ENCODE peak calls at places on chromosomes 13 and 19, in seven cellular contexts. W is EH; Y is left colon; J is C1 segment of cervical spinal cord; N is CD4-positive, alpha-beta T cell; K is iPS-NIHi11; T is AG09319. B is an unnamed sample.

GRCh38 chr19:5397804-5398692 is 57.2 kb upstream of the ZNRF4 start:
- DNase-seq in J (no peak), N (no peak), W (peak; percentile 26), T (no peak), Y (no peak), K (peak; percentile 89), B (peak; percentile 55)

GRCh38 chr13:28423010-28423409 is 71.9 kb downstream of the FLT1 start:
- DNase-seq in N (no peak), J (peak; percentile 23), K (no peak), W (no peak), Y (no peak), T (no peak), B (no peak)

GRCh38 chr13:28314879-28315278 is 176.5 kb downstream of the PAN3 start:
- DNase-seq in W (no peak), N (no peak), K (no peak), T (no peak), Y (no peak), J (no peak), B (no peak)

GRCh38 chr13:105464249-105464648 is 1071.2 kb downstream of the EFNB2 start:
- DNase-seq in K (no peak), J (no peak), W (peak; percentile 2), T (no peak), N (no peak), Y (no peak), B (no peak)

GRCh38 chr13:41981961-41982723 is 21.2 kb upstream of the VWA8 start:
- DNase-seq in K (no peak), Y (no peak), W (no peak), N (no peak), J (no peak), T (no peak), B (no peak)

GRCh38 chr19:38912600-38913514 is 871 bp upstream of the CCER2 start:
- DNase-seq in N (no peak), K (no peak), W (no peak), T (no peak), J (no peak), Y (no peak), B (no peak)

GRCh38 chr19:38317104-38317612 is 1.4 kb upstream of the YIF1B start:
- DNase-seq in N (no peak), T (no peak), J (no peak), W (no peak), K (no peak), Y (no peak), B (no peak)

GRCh38 chr19:34319785-34320184 is 45.2 kb upstream of the GPI start:
- DNase-seq in K (no peak), Y (no peak), W (no peak), J (no peak), T (no peak), N (no peak), B (no peak)

GRCh38 chr19:45643927-45644771 is 5.0 kb upstream of the EML2 start:
- DNase-seq in N (no peak), Y (no peak), W (no peak), T (no peak), J (no peak), K (no peak), B (no peak)

GRCh38 chr19:19334989-19335344 is 14.3 kb downstream of the MAU2 start:
- DNase-seq in J (no peak), T (no peak), N (no peak), W (no peak), Y (no peak), K (no peak), B (no peak)

GRCh38 chr19:4922530-4923378 is 13.5 kb downstream of the UHRF1 start:
- DNase-seq in K (no peak), W (no peak), T (no peak), Y (no peak), N (no peak), J (no peak), B (no peak)

GRCh38 chr19:44723952-44724319 is 24.6 kb upstream of the BCL3 start:
- DNase-seq in K (peak; percentile 88), T (no peak), W (peak; percentile 84), J (peak; percentile 9), Y (peak; percentile 82), N (peak; percentile 57), B (peak; percentile 89)

GRCh38 chr13:95246292-95247082 is 54.8 kb downstream of the ABCC4 start:
- DNase-seq in N (no peak), W (no peak), J (no peak), Y (no peak), K (no peak), T (no peak), B (no peak)

GRCh38 chr19:869245-870177 is 10.0 kb downstream of the CFD start:
- DNase-seq in K (no peak), W (peak; percentile 97), Y (peak; percentile 69), N (no peak), T (peak; percentile 85), J (no peak), B (no peak)

GRCh38 chr13:99982021-99982740 is 597 bp downstream of the ZIC2 start:
- DNase-seq in Y (no peak), W (peak; percentile 28), K (no peak), J (no peak), T (no peak), N (no peak), B (no peak)

GRCh38 chr13:33112745-33113144 is 96.5 kb downstream of the KL start:
- DNase-seq in J (no peak), K (no peak), T (no peak), W (peak; percentile 63), Y (no peak), N (no peak), B (no peak)

GRCh38 chr19:29482855-29483640 is 42.7 kb upstream of the VSTM2B start:
- DNase-seq in Y (no peak), T (no peak), J (no peak), N (no peak), W (no peak), K (no peak), B (no peak)

GRCh38 chr19:862529-863304 is 3.3 kb downstream of the CFD start:
- DNase-seq in K (peak; percentile 83), Y (peak; percentile 78), J (no peak), T (no peak), W (peak; percentile 70), N (peak; percentile 82), B (peak; percentile 94)

GRCh38 chr19:8397746-8398721 is 7.9 kb downstream of the RAB11B start:
- DNase-seq in K (no peak), Y (no peak), J (no peak), W (peak; percentile 13), T (no peak), N (no peak), B (no peak)

GRCh38 chr19:47232422-47233211 is 1.6 kb upstream of the BBC3 start:
- DNase-seq in N (no peak), J (no peak), K (no peak), T (no peak), W (peak; percentile 85), Y (peak; percentile 62), B (no peak)

GRCh38 chr19:10399878-10400277 is 3.5 kb downstream of the CDC37 start:
- DNase-seq in T (no peak), K (no peak), W (no peak), N (no peak), J (no peak), Y (no peak), B (no peak)

GRCh38 chr13:25037057-25037813 is 58.7 kb upstream of the PABPC3 start:
- DNase-seq in T (peak; percentile 38), W (peak; percentile 67), K (peak; percentile 58), Y (no peak), J (no peak), N (peak; percentile 9), B (peak; percentile 55)

GRCh38 chr13:104779311-104779710 is 1713.1 kb upstream of the SLC10A2 start:
- DNase-seq in T (no peak), J (no peak), W (no peak), N (no peak), Y (no peak), K (peak; percentile 41), B (peak; percentile 22)

GRCh38 chr13:97630725-97631124 is 196.8 kb downstream of the RAP2A start:
- DNase-seq in W (no peak), J (no peak), K (no peak), N (no peak), Y (no peak), T (no peak), B (no peak)

GRCh38 chr13:46961719-46962118 is 64.9 kb upstream of the HTR2A start:
- DNase-seq in Y (no peak), W (peak; percentile 82), K (no peak), T (no peak), N (no peak), J (no peak), B (no peak)

GRCh38 chr13:31982540-31982939 is 49.0 kb upstream of the FRY start:
- DNase-seq in Y (peak; percentile 65), N (no peak), J (no peak), T (peak; percentile 46), W (peak; percentile 96), K (no peak), B (no peak)

GRCh38 chr13:29457299-29457698 is 138.2 kb downstream of the SLC7A1 start:
- DNase-seq in T (no peak), Y (no peak), J (no peak), K (no peak), N (no peak), W (peak; percentile 89), B (no peak)

GRCh38 chr19:35140207-35140897 is 1.7 kb downstream of the FXYD1 start:
- DNase-seq in Y (peak; percentile 39), W (no peak), J (no peak), T (no peak), K (no peak), N (no peak), B (no peak)

GRCh38 chr13:66071018-66071417 is 1159.1 kb downstream of the PCDH9 start:
- DNase-seq in Y (no peak), T (no peak), N (no peak), J (no peak), W (no peak), K (no peak), B (no peak)

GRCh38 chr13:38602261-38602660 is 84.6 kb upstream of the FREM2 start:
- DNase-seq in W (no peak), J (no peak), K (no peak), T (no peak), Y (no peak), N (no peak), B (no peak)

GRCh38 chr19:1167687-1168561 is 6.1 kb downstream of the SBNO2 start:
- DNase-seq in T (no peak), W (no peak), K (no peak), Y (no peak), N (no peak), J (no peak), B (peak; percentile 19)

B was measured in WTC11.